ENCODE peak calls at places on chromosomes 3 and 15, in four cellular contexts. H, S, I and D are unnamed samples.

GRCh38 chr3:148146947-148147346 is 550.8 kb upstream of the AGTR1 start:
- DNase-seq in H (peak), I (no peak), S (no peak), D (no peak)

GRCh38 chr3:174035317-174035886 is 637.9 kb downstream of the NLGN1 start:
- DNase-seq in H (peak), S (no peak), I (no peak), D (no peak)

GRCh38 chr3:101848754-101849713 is at the start of gene NFKBIZ:
- DNase-seq in S (peak), I (peak), H (peak), D (peak)

GRCh38 chr3:155908605-155909004 is 38.2 kb downstream of the GMPS start:
- DNase-seq in I (no peak), S (no peak), H (no peak), D (no peak)

GRCh38 chr15:40282870-40283614 is at the start of gene ANKRD63:
- DNase-seq in S (peak), H (no peak), I (peak), D (peak)

GRCh38 chr15:36926422-36926815 is 173.9 kb downstream of the MEIS2 start:
- DNase-seq in H (no peak), I (no peak), S (no peak), D (no peak)

GRCh38 chr3:112092439-112093179 is 6.4 kb downstream of the C3orf52 start:
- DNase-seq in S (no peak), I (no peak), H (peak), D (no peak)

GRCh38 chr3:168386301-168386700 is 290.6 kb upstream of the GOLIM4 start:
- DNase-seq in S (no peak), I (no peak), H (no peak), D (no peak)

GRCh38 chr3:64533565-64534317 is 154.1 kb downstream of the ADAMTS9 start:
- DNase-seq in I (peak), S (no peak), H (peak), D (peak)

GRCh38 chr15:101063891-101064794 is 145.0 kb downstream of the LRRK1 start:
- DNase-seq in S (no peak), H (peak), I (no peak), D (no peak)

GRCh38 chr15:51260262-51260661 is 78.1 kb downstream of the CYP19A1 start:
- DNase-seq in S (no peak), I (no peak), H (peak), D (no peak)

GRCh38 chr3:123638936-123639680 is 54.3 kb upstream of the HACD2 start:
- DNase-seq in S (no peak), I (no peak), H (no peak), D (no peak)

GRCh38 chr3:154819491-154819890 is 260.6 kb upstream of the MME start:
- DNase-seq in S (no peak), I (no peak), H (no peak), D (no peak)

GRCh38 chr15:40338921-40339620 is 1.7 kb downstream of the CCDC9B start:
- DNase-seq in I (no peak), S (no peak), H (peak), D (no peak)

GRCh38 chr15:100114526-100114925 is 227.2 kb downstream of the ADAMTS17 start:
- DNase-seq in S (no peak), I (no peak), H (peak), D (no peak)

GRCh38 chr15:82999905-83000671 is 11.4 kb downstream of the C15orf40 start:
- DNase-seq in I (peak), S (peak), H (peak), D (peak)

GRCh38 chr3:187913617-187914033 is 168.4 kb upstream of the BCL6 start:
- DNase-seq in H (peak), I (no peak), S (no peak), D (no peak)

GRCh38 chr3:176469694-176470205 is 727.5 kb downstream of the TBL1XR1 start:
- DNase-seq in H (peak), S (no peak), I (no peak), D (no peak)

GRCh38 chr3:20589275-20589674 is 403.3 kb upstream of the SGO1 start:
- DNase-seq in S (no peak), I (no peak), H (no peak), D (no peak)

GRCh38 chr15:98657721-98658120 is 9.4 kb downstream of the IGF1R start:
- DNase-seq in S (no peak), I (no peak), H (peak), D (no peak)

GRCh38 chr15:69783211-69783610 is 314.5 kb downstream of the TLE3 start:
- DNase-seq in I (no peak), S (no peak), H (no peak), D (no peak)

GRCh38 chr3:56754753-56755365 is 46.9 kb downstream of the ARHGEF3 start:
- DNase-seq in H (no peak), I (peak), S (peak), D (no peak)

GRCh38 chr3:58034738-58035511 is 26.7 kb downstream of the FLNB start:
- DNase-seq in S (peak), I (no peak), H (no peak), D (no peak)

GRCh38 chr15:72198410-72199270 is 1.1 kb upstream of the GRAMD2A start:
- DNase-seq in I (no peak), S (no peak), H (no peak), D (no peak)